ENCODE peak calls at places on chromosomes 5 and 9, in six cellular contexts. O is putamen, B is SW 1271, L is A172, J is GM23248, W is retina. T is an unnamed sample.
A peak's percentile ranks its signal among the peaks of the same experiment; 100 is the strongest.

GRCh38 chr5:60487885-60488425 is 212.0 kb downstream of the DEPDC1B start:
- DNase-seq in L (no peak), W (no peak), O (no peak), J (peak; percentile 13), B (no peak), T (no peak)

GRCh38 chr5:2695200-2695891 is 56.1 kb downstream of the IRX2 start:
- DNase-seq in J (peak; percentile 27), O (no peak), W (no peak), L (no peak), B (no peak), T (no peak)

GRCh38 chr9:18778846-18779245 is 254.2 kb downstream of the SAXO1 start:
- DNase-seq in L (no peak), W (no peak), J (no peak), B (no peak), O (no peak), T (peak; percentile 57)

GRCh38 chr5:81269751-81270686 is 31.4 kb upstream of the ZCCHC9 start:
- DNase-seq in W (no peak), J (no peak), B (no peak), L (no peak), O (no peak), T (no peak)

GRCh38 chr9:115116620-115117284 is 1.2 kb downstream of the TNC start:
- DNase-seq in W (no peak), L (no peak), B (no peak), J (no peak), O (no peak), T (no peak)

GRCh38 chr5:88760512-88760911 is 122.5 kb downstream of the MEF2C start:
- DNase-seq in L (no peak), O (no peak), B (no peak), W (no peak), J (no peak), T (no peak)

GRCh38 chr5:124061663-124062062 is 549.7 kb downstream of the CSNK1G3 start:
- DNase-seq in B (no peak), J (peak; percentile 5), O (no peak), L (peak; percentile 9), W (no peak), T (no peak)

GRCh38 chr5:90563161-90563560 is 4.6 kb downstream of the ADGRV1 start:
- DNase-seq in J (no peak), L (no peak), O (no peak), W (peak; percentile 24), B (no peak), T (no peak)

GRCh38 chr5:150485770-150486401 is 22.0 kb upstream of the NDST1 start:
- DNase-seq in L (no peak), O (no peak), B (peak; percentile 34), W (peak; percentile 70), J (peak; percentile 69), T (peak; percentile 53)

GRCh38 chr5:14450055-14450524 is 131.5 kb upstream of the OTULINL start:
- DNase-seq in O (no peak), W (no peak), J (peak; percentile 99), L (peak; percentile 64), B (no peak), T (peak; percentile 88)

GRCh38 chr5:171029401-171029800 is 167.6 kb downstream of the RANBP17 start:
- DNase-seq in O (no peak), J (no peak), W (no peak), L (no peak), B (no peak), T (no peak)

GRCh38 chr9:4798281-4798680 is 5.5 kb downstream of the RCL1 start:
- DNase-seq in B (no peak), W (peak; percentile 8), O (no peak), L (no peak), J (no peak), T (no peak)

GRCh38 chr5:180201051-180201987 is 7.7 kb downstream of the RASGEF1C start:
- DNase-seq in J (peak; percentile 26), W (peak; percentile 49), O (no peak), L (no peak), B (peak; percentile 32), T (peak; percentile 40)

GRCh38 chr9:112819635-112820496 is 69.3 kb downstream of the SNX30 start:
- DNase-seq in W (peak; percentile 53), B (peak; percentile 58), L (peak; percentile 72), J (peak; percentile 85), O (peak; percentile 23), T (peak; percentile 50)

GRCh38 chr9:75826292-75826691 is 64.2 kb upstream of the PCSK5 start:
- DNase-seq in L (no peak), W (no peak), J (no peak), B (no peak), O (no peak), T (no peak)

GRCh38 chr5:157303667-157304327 is 37.9 kb downstream of the CYFIP2 start:
- DNase-seq in W (no peak), O (no peak), B (no peak), L (no peak), J (no peak), T (no peak)

GRCh38 chr5:150661086-150661485 is at the start of gene MYOZ3:
- DNase-seq in J (no peak), B (no peak), L (no peak), O (no peak), W (peak; percentile 6), T (no peak)

GRCh38 chr5:6473284-6473683 is 24.6 kb downstream of the UBE2QL1 start:
- DNase-seq in J (no peak), W (no peak), B (no peak), O (no peak), L (no peak), T (no peak)

GRCh38 chr5:53974021-53974420 is 336.4 kb downstream of the ARL15 start:
- DNase-seq in L (no peak), B (no peak), O (no peak), W (no peak), J (no peak), T (no peak)

GRCh38 chr5:5645198-5645597 is 222.7 kb downstream of the ICE1 start:
- DNase-seq in L (no peak), B (no peak), J (no peak), W (no peak), O (no peak), T (no peak)

GRCh38 chr5:120613729-120614128 is 149.6 kb downstream of the PRR16 start:
- DNase-seq in O (no peak), J (peak; percentile 40), W (no peak), L (no peak), B (peak; percentile 65), T (no peak)

GRCh38 chr5:6712136-6712581 is 1.1 kb upstream of the TENT4A start:
- DNase-seq in J (peak; percentile 87), B (peak; percentile 86), O (no peak), L (peak; percentile 57), W (peak; percentile 90), T (peak; percentile 60)

GRCh38 chr5:133229931-133230664 is 178.3 kb downstream of the HSPA4 start:
- DNase-seq in B (no peak), L (no peak), J (no peak), O (no peak), W (no peak), T (no peak)

GRCh38 chr5:170491479-170491878 is 12.3 kb upstream of the KCNIP1 start:
- DNase-seq in B (peak; percentile 82), O (no peak), W (no peak), L (peak; percentile 98), J (peak; percentile 95), T (peak; percentile 91)

GRCh38 chr9:33012328-33013068 is 11.1 kb upstream of the APTX start:
- DNase-seq in W (no peak), B (no peak), L (no peak), O (no peak), J (no peak), T (no peak)

GRCh38 chr9:117826837-117827236 is 122.6 kb downstream of the TLR4 start:
- DNase-seq in B (no peak), L (no peak), J (no peak), O (no peak), W (no peak), T (no peak)

GRCh38 chr9:74556685-74557084 is 59.5 kb downstream of the RORB start:
- DNase-seq in O (no peak), L (no peak), B (no peak), J (peak; percentile 2), W (no peak), T (no peak)

GRCh38 chr5:97101189-97101910 is 41.1 kb downstream of the LIX1 start:
- DNase-seq in W (no peak), B (no peak), L (no peak), O (peak; percentile 86), J (no peak), T (no peak)

GRCh38 chr5:93899026-93899600 is 157.7 kb upstream of the POU5F2 start:
- DNase-seq in J (peak; percentile 18), B (peak; percentile 31), L (peak; percentile 32), W (no peak), O (no peak), T (peak; percentile 9)

GRCh38 chr5:53926026-53926425 is 365.6 kb downstream of the NDUFS4 start:
- DNase-seq in O (no peak), J (no peak), B (no peak), L (no peak), W (no peak), T (no peak)

GRCh38 chr9:4315582-4316215 is 15.8 kb upstream of the GLIS3 start:
- DNase-seq in W (peak; percentile 58), L (peak; percentile 76), J (peak; percentile 80), O (peak; percentile 61), B (peak; percentile 6), T (peak; percentile 85)

GRCh38 chr9:134328841-134329575 is 2.8 kb downstream of the RXRA start:
- DNase-seq in O (no peak), L (no peak), B (no peak), J (peak; percentile 84), W (no peak), T (no peak)

GRCh38 chr9:37339945-37340344 is 82.6 kb upstream of the GRHPR start:
- DNase-seq in J (no peak), O (no peak), L (no peak), B (no peak), W (peak; percentile 27), T (no peak)

GRCh38 chr5:154811653-154812465 is 38.5 kb downstream of the FAXDC2 start:
- DNase-seq in L (peak; percentile 62), B (peak; percentile 71), O (peak; percentile 47), W (peak; percentile 51), J (peak; percentile 73), T (peak; percentile 77)

GRCh38 chr9:117936185-117936758 is 232.1 kb downstream of the TLR4 start:
- DNase-seq in W (no peak), B (no peak), J (no peak), O (no peak), L (no peak), T (no peak)

GRCh38 chr5:147310059-147310704 is 75.4 kb downstream of the STK32A start:
- DNase-seq in B (peak; percentile 92), J (peak; percentile 72), L (peak; percentile 96), W (no peak), O (peak; percentile 19), T (peak; percentile 96)

GRCh38 chr5:177452688-177453638 is 6.3 kb downstream of the PRR7 start:
- DNase-seq in L (no peak), J (peak; percentile 26), B (no peak), O (peak; percentile 70), W (no peak), T (peak; percentile 73)

GRCh38 chr5:80238778-80239679 is 16.8 kb downstream of the SERINC5 start:
- DNase-seq in L (peak; percentile 32), B (no peak), W (peak; percentile 42), O (peak; percentile 89), J (peak; percentile 68), T (peak; percentile 62)

GRCh38 chr5:54996476-54996875 is 11.1 kb upstream of the ESM1 start:
- DNase-seq in L (no peak), J (peak; percentile 43), O (no peak), B (no peak), W (no peak), T (peak; percentile 27)

GRCh38 chr5:171667341-171668096 is 118.1 kb upstream of the SMIM23 start:
- DNase-seq in L (peak; percentile 89), W (peak; percentile 76), O (no peak), J (peak; percentile 91), B (no peak), T (peak; percentile 88)